ENCODE peak calls at places on chromosome 13, in seven cellular contexts. V is fibroblast of mammary gland, W is colonic mucosa, L is mesothelial cell of epicardium, Z is astrocyte of the cerebellum, Q is progenitor cell of endocrine pancreas, P is AG09309. E is an unnamed sample.

GRCh38 chr13:31945202-31945978 is 86.2 kb upstream of the FRY start:
- DNase-seq in V (peak), W (peak), L (peak), Z (peak), Q (no peak), P (peak), E (peak)

GRCh38 chr13:112052213-112052612 is 14.7 kb upstream of the SOX1 start:
- DNase-seq in V (no peak), W (no peak), L (no peak), Z (no peak), Q (no peak), P (no peak), E (no peak)

GRCh38 chr13:93450226-93450625 is 223.6 kb downstream of the GPC6 start:
- DNase-seq in V (peak), W (no peak), L (no peak), Z (no peak), Q (no peak), P (peak), E (no peak)

GRCh38 chr13:114064516-114065140 is 67.8 kb downstream of the RASA3 start:
- DNase-seq in V (peak), W (no peak), L (no peak), Z (no peak), Q (no peak), P (no peak), E (no peak)

GRCh38 chr13:106680796-106681482 is 113.0 kb upstream of the ARGLU1 start:
- DNase-seq in V (no peak), W (no peak), L (no peak), Z (no peak), Q (no peak), P (no peak), E (no peak)

GRCh38 chr13:27988520-27988919 is at the start of gene URAD:
- DNase-seq in V (no peak), W (no peak), L (no peak), Z (no peak), Q (no peak), P (peak), E (no peak)

GRCh38 chr13:34933349-34933748 is 8.7 kb upstream of the NBEA start:
- DNase-seq in V (no peak), W (no peak), L (no peak), Z (no peak), Q (no peak), P (no peak), E (no peak)

GRCh38 chr13:19332380-19332779 is 150.8 kb upstream of the TUBA3C start:
- DNase-seq in V (no peak), W (no peak), L (no peak), Z (no peak), Q (no peak), P (no peak), E (no peak)

GRCh38 chr13:72662548-72662947 is 64.9 kb downstream of the MZT1 start:
- DNase-seq in V (no peak), W (no peak), L (no peak), Z (no peak), Q (no peak), P (no peak), E (no peak)

GRCh38 chr13:43301341-43301969 is 278.1 kb downstream of the DNAJC15 start:
- DNase-seq in V (peak), W (no peak), L (no peak), Z (no peak), Q (no peak), P (no peak), E (no peak)

GRCh38 chr13:43304449-43304848 is 281.1 kb downstream of the DNAJC15 start:
- DNase-seq in V (no peak), W (no peak), L (no peak), Z (no peak), Q (no peak), P (no peak), E (no peak)

GRCh38 chr13:43305416-43305815 is 282.0 kb downstream of the DNAJC15 start:
- DNase-seq in V (peak), W (no peak), L (no peak), Z (no peak), Q (no peak), P (no peak), E (no peak)

GRCh38 chr13:43304945-43305344 is 281.6 kb downstream of the DNAJC15 start:
- DNase-seq in V (no peak), W (no peak), L (no peak), Z (no peak), Q (no peak), P (no peak), E (no peak)

GRCh38 chr13:43303040-43303729 is 279.8 kb downstream of the DNAJC15 start:
- DNase-seq in V (peak), W (peak), L (no peak), Z (peak), Q (peak), P (no peak), E (peak)
- TF ChIP-seq CTCF in V (peak), W (no peak), L (no peak), Z (peak), Q (peak), P (peak), E (peak)

GRCh38 chr13:39767791-39768564 is 112.5 kb downstream of the COG6 start:
- DNase-seq in V (no peak), W (peak), L (no peak), Z (no peak), Q (no peak), P (no peak), E (no peak)

GRCh38 chr13:39768962-39769361 is 113.5 kb downstream of the COG6 start:
- DNase-seq in V (no peak), W (no peak), L (no peak), Z (no peak), Q (no peak), P (no peak), E (no peak)

GRCh38 chr13:39766464-39767167 is 111.2 kb downstream of the COG6 start:
- DNase-seq in V (no peak), W (no peak), L (no peak), Z (no peak), Q (no peak), P (no peak), E (no peak)

GRCh38 chr13:39770514-39770913 is 115.1 kb downstream of the COG6 start:
- DNase-seq in V (no peak), W (no peak), L (no peak), Z (no peak), Q (no peak), P (no peak), E (no peak)

GRCh38 chr13:39765801-39766463 is 110.5 kb downstream of the COG6 start:
- DNase-seq in V (peak), W (peak), L (no peak), Z (peak), Q (no peak), P (no peak), E (no peak)
- TF ChIP-seq CTCF in V (peak), W (peak), L (no peak), Z (no peak), Q (no peak), P (peak), E (peak)

GRCh38 chr13:48730971-48731658 is 77.4 kb downstream of the CYSLTR2 start:
- DNase-seq in V (peak), W (no peak), L (no peak), Z (no peak), Q (no peak), P (peak), E (no peak)
- TF ChIP-seq CTCF in V (no peak), W (no peak), L (peak), Z (no peak), Q (peak), P (no peak), E (no peak)

DNA sequence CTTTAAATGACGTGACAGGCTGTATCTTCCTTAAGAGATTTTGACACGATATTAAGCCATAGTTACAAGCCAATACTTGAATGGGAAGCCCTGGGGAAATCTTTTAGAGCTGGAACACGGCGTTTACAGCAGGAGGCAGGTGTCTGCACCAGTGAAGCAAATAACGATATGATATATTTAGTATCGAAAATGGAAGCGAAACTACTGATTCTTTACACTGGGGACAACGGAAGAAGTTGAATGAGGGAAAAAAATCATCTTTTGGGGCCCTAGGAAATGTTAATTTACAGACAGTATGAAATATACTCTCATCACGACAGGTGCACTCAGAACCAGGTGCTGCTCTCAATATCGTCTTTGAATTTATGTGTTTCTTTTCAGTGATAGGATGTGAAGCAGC is 793.9 kb upstream of the PCDH20 start:
- DNase-seq in V (no peak), W (no peak), L (no peak), Z (no peak), Q (no peak), P (no peak), E (no peak)
- TF ChIP-seq CTCF in V (no peak), W (no peak), L (no peak), Z (no peak), Q (no peak), P (no peak), E (no peak)

E was measured in AG09319.